ENCODE peak calls at places on chromosomes 4 and X, in five cellular contexts. A, F, L, D and W are unnamed samples.

GRCh38 chr4:2266181-2266580 is 4.3 kb upstream of the MXD4 start:
- DNase-seq in L (no peak), A (peak), D (no peak), F (no peak), W (peak)

GRCh38 chr4:145735330-145735638 is 55.3 kb downstream of the C4orf51 start:
- DNase-seq in D (no peak), L (no peak), A (no peak), F (peak), W (peak)

GRCh38 chr4:87055340-87055739 is 120.5 kb downstream of the AFF1 start:
- DNase-seq in L (no peak), F (no peak), D (no peak), A (no peak), W (no peak)

GRCh38 chr4:1472148-1472797 is 66.0 kb upstream of the NKX1-1 start:
- DNase-seq in L (peak), F (no peak), A (no peak), D (no peak), W (no peak)

GRCh38 chr4:1479454-1479853 is 73.2 kb upstream of the NKX1-1 start:
- DNase-seq in L (no peak), A (no peak), D (no peak), F (no peak), W (no peak)

GRCh38 chrX:77779695-77780094 is 6.3 kb downstream of the ATRX start:
- DNase-seq in A (no peak), D (no peak), F (no peak), L (no peak), W (no peak)

GRCh38 chr4:158850800-158851644 is 82.2 kb downstream of the FNIP2 start:
- DNase-seq in D (peak), F (peak), A (no peak), L (no peak), W (peak)

GRCh38 chrX:42673411-42673810 is 104.6 kb downstream of the PPP1R2C start:
- DNase-seq in A (no peak), F (no peak), D (no peak), L (no peak), W (no peak)

GRCh38 chrX:153443476-153444332 is 2.2 kb downstream of the TREX2 start:
- DNase-seq in A (no peak), F (no peak), L (no peak), D (no peak), W (peak)

GRCh38 chr4:109040441-109040840 is 262.0 kb downstream of the COL25A1 start:
- DNase-seq in L (no peak), F (no peak), D (no peak), A (no peak), W (peak)

GRCh38 chr4:7089211-7089964 is 21.5 kb upstream of the GRPEL1 start:
- DNase-seq in L (no peak), D (no peak), A (no peak), F (no peak), W (no peak)

GRCh38 chrX:38701073-38701472 is 100.2 kb upstream of the MID1IP1 start:
- DNase-seq in F (no peak), L (no peak), D (no peak), A (no peak), W (no peak)

GRCh38 chr4:140052050-140052449 is 101.9 kb downstream of the MAML3 start:
- DNase-seq in A (peak), L (no peak), D (peak), F (peak), W (peak)

GRCh38 chrX:136268051-136269048 is 17.1 kb upstream of the MAP7D3 start:
- DNase-seq in A (no peak), D (peak), L (no peak), F (peak), W (peak)

GRCh38 chr4:189832528-189832927 is 108.1 kb upstream of the FRG1 start:
- DNase-seq in L (no peak), A (no peak), D (no peak), F (no peak), W (no peak)

GRCh38 chr4:176753049-176753448 is 39.7 kb downstream of the VEGFC start:
- DNase-seq in A (no peak), L (no peak), F (peak), D (no peak), W (peak)

GRCh38 chrX:17496407-17496806 is 121.4 kb downstream of the NHS start:
- DNase-seq in D (no peak), A (no peak), F (no peak), L (no peak), W (no peak)

GRCh38 chr4:156858071-156858470 is 113.5 kb downstream of the PDGFC start:
- DNase-seq in D (no peak), F (no peak), L (no peak), A (no peak), W (no peak)

GRCh38 chrX:46913710-46914109 is 1.5 kb downstream of the JADE3 start:
- DNase-seq in A (peak), D (no peak), L (no peak), F (peak), W (peak)

GRCh38 chrX:24561121-24561520 is 86.0 kb downstream of the PCYT1B start:
- DNase-seq in L (no peak), F (no peak), D (peak), A (no peak), W (peak)

GRCh38 chrX:2817036-2817435 is 11.7 kb upstream of the GYG2 start:
- DNase-seq in D (no peak), A (no peak), F (no peak), L (no peak), W (no peak)

GRCh38 chr4:150145090-150145949 is 67.1 kb downstream of the DCLK2 start:
- DNase-seq in L (no peak), F (peak), D (no peak), A (no peak), W (no peak)

GRCh38 chr4:7068883-7069282 is 1.0 kb upstream of the GRPEL1 start:
- DNase-seq in L (no peak), A (no peak), F (peak), D (no peak), W (no peak)

GRCh38 chrX:105552395-105552794 is 269.9 kb upstream of the NRK start:
- DNase-seq in A (no peak), F (peak), D (no peak), L (no peak), W (peak)

GRCh38 chr4:95547708-95548471 is 883 bp downstream of the UNC5C start:
- DNase-seq in L (no peak), A (no peak), F (peak), D (no peak), W (peak)

GRCh38 chrX:109934434-109934833 is 68.5 kb upstream of the TMEM164 start:
- DNase-seq in D (no peak), A (no peak), F (peak), L (no peak), W (no peak)

GRCh38 chrX:20594985-20595384 is 328.3 kb upstream of the RPS6KA3 start:
- DNase-seq in L (no peak), F (no peak), A (no peak), D (peak), W (no peak)

GRCh38 chr4:156472624-156473023 is 499.0 kb downstream of the PDGFC start:
- DNase-seq in F (no peak), L (no peak), A (no peak), D (no peak), W (no peak)

GRCh38 chr4:184612089-184612488 is 37.2 kb downstream of the CASP3 start:
- DNase-seq in A (no peak), D (no peak), L (no peak), F (no peak), W (no peak)

GRCh38 chr4:127155121-127155520 is 477.6 kb upstream of the INTU start:
- DNase-seq in F (no peak), A (no peak), D (no peak), L (no peak), W (no peak)

GRCh38 chrX:109939498-109939897 is 63.4 kb upstream of the TMEM164 start:
- DNase-seq in L (no peak), F (no peak), A (peak), D (no peak), W (no peak)

GRCh38 chr4:123554819-123555499 is 158.4 kb downstream of the SPRY1 start:
- DNase-seq in F (no peak), D (no peak), A (no peak), L (no peak), W (no peak)

GRCh38 chr4:143336828-143337599 is at the start of gene GAB1:
- DNase-seq in D (no peak), L (peak), F (peak), A (peak), W (peak)

GRCh38 chr4:54505362-54505761 is 152.4 kb upstream of the KIT start:
- DNase-seq in F (no peak), A (no peak), D (no peak), L (no peak), W (no peak)

GRCh38 chr4:166252487-166253402 is 379.7 kb downstream of the TLL1 start:
- DNase-seq in F (peak), L (no peak), A (no peak), D (peak), W (peak)

GRCh38 chrX:103211012-103211715 is 3.7 kb upstream of the BEX4 start:
- DNase-seq in A (peak), F (peak), L (no peak), D (peak), W (peak)
- TF ChIP-seq CTCF in A (no peak), F (peak), L (no peak), D (peak), W (peak)

DNA sequence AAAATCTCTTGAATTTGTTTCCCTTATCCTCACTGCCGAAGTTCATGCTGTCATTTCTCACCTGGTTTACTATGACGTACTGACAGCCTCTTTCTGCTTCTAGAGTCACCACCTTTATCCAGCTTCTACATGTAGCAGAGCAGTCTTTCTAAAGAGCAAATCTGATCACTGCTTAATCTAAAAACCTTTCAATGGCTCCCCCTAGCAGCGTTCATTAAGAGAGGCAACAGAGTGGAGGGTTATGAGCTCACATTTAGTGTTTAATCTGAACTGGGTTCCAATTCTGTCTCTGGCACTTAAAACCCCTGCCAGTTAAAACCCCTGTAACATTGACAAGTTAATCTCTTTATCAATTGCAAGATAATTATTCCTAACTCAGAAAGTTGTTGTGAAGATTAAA is 4.4 kb downstream of the RBPJ start:
- DNase-seq in F (peak), D (peak), L (no peak), A (no peak), W (peak)
- TF ChIP-seq CTCF in F (peak), D (peak), L (no peak), A (no peak), W (peak)

DNA sequence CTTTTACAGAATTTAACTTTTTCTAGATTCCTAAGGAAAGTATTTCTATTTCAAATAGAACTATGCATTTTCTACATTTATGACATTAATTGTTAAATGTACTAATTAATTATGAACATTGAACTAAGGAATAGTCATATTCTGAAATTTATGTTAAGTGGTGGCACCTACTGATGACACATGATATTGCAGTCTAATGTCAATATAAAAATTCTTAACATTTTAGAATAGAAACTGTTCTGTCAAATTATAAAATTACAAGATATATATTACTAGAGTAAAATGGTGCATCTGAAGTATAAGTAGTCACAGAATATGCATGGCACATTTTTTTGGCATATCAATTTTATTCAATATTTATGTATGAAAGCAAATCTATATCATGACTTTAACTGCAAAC is 40.2 kb upstream of the NDNF start:
- DNase-seq in D (no peak), F (no peak), L (no peak), A (no peak), W (peak)
- TF ChIP-seq CTCF in D (no peak), F (peak), L (no peak), A (peak), W (no peak)

GRCh38 chr4:77306496-77306895 is 149.5 kb downstream of the CCNG2 start:
- DNase-seq in D (no peak), L (no peak), F (no peak), A (no peak), W (no peak)

GRCh38 chr4:77310931-77311330 is 153.9 kb downstream of the CCNG2 start:
- DNase-seq in D (no peak), L (no peak), F (no peak), A (no peak), W (peak)

GRCh38 chr4:77308843-77309242 is 151.8 kb downstream of the CCNG2 start:
- DNase-seq in A (no peak), F (peak), D (peak), L (no peak), W (peak)

GRCh38 chr4:77309496-77309895 is 152.5 kb downstream of the CCNG2 start:
- DNase-seq in A (no peak), D (no peak), L (no peak), F (no peak), W (no peak)

GRCh38 chr4:77305766-77306165 is 148.8 kb downstream of the CCNG2 start:
- DNase-seq in D (no peak), F (no peak), L (no peak), A (no peak), W (no peak)
- TF ChIP-seq CTCF in D (peak), F (no peak), L (no peak), A (no peak), W (no peak)

GRCh38 chrX:151722241-151722846 is 6.5 kb downstream of the FATE1 start:
- DNase-seq in A (peak), F (peak), D (peak), L (peak), W (no peak)
- TF ChIP-seq CTCF in A (no peak), F (peak), D (peak), L (no peak), W (no peak)